ENCODE peak calls at places on chromosomes 5 and 9, in nine cellular contexts. D, X, C, P, B, T, Z, A and E are unnamed samples.

GRCh38 chr5:111680737-111681413 is 76.1 kb downstream of the NREP start:
- DNase-seq in T (peak; percentile 41), A (peak; percentile 93), D (no peak), B (peak; percentile 88), Z (no peak), X (peak; percentile 97), P (no peak), C (no peak), E (no peak)

GRCh38 chr5:9350301-9350797 is 195.5 kb downstream of the SEMA5A start:
- DNase-seq in X (peak; percentile 25), B (no peak), C (no peak), A (peak; percentile 89), D (no peak), P (no peak), T (no peak), Z (no peak), E (no peak)

GRCh38 chr9:17810293-17810692 is 231.4 kb downstream of the SH3GL2 start:
- DNase-seq in B (no peak), D (no peak), P (no peak), A (no peak), T (no peak), C (no peak), X (no peak), Z (no peak), E (no peak)

GRCh38 chr9:107481035-107481434 is 8.5 kb downstream of the KLF4 start:
- DNase-seq in X (no peak), T (no peak), D (no peak), Z (no peak), B (no peak), A (peak; percentile 57), P (no peak), C (no peak), E (no peak)

GRCh38 chr5:176413255-176413565 is 3.1 kb downstream of the CLTB start:
- DNase-seq in Z (no peak), P (no peak), X (no peak), B (no peak), D (no peak), T (no peak), A (peak; percentile 64), C (no peak), E (no peak)

GRCh38 chr9:8156336-8156735 is 356.8 kb upstream of the DMAC1 start:
- DNase-seq in X (no peak), Z (no peak), T (no peak), D (no peak), B (no peak), A (no peak), C (no peak), P (no peak), E (no peak)

GRCh38 chr5:64299805-64300204 is 134.2 kb downstream of the RNF180 start:
- DNase-seq in B (no peak), D (no peak), P (no peak), T (no peak), X (no peak), A (no peak), Z (no peak), C (no peak), E (no peak)

GRCh38 chr9:88460583-88461332 is 72.5 kb downstream of the SPIN1 start:
- DNase-seq in T (no peak), Z (no peak), B (no peak), A (peak; percentile 37), X (no peak), D (no peak), P (no peak), C (no peak), E (no peak)

GRCh38 chr9:121686930-121687541 is 35.6 kb downstream of the DAB2IP start:
- DNase-seq in T (peak; percentile 63), P (peak; percentile 45), Z (peak; percentile 68), C (peak; percentile 82), D (peak; percentile 49), X (peak; percentile 65), B (peak; percentile 51), A (peak; percentile 78), E (peak; percentile 88)

GRCh38 chr9:133713211-133713959 is 24.8 kb downstream of the SARDH start:
- DNase-seq in A (no peak), P (no peak), C (peak; percentile 66), X (no peak), T (peak; percentile 50), B (no peak), D (no peak), Z (no peak), E (peak; percentile 46)

GRCh38 chr5:151917931-151918330 is 6.7 kb downstream of the GLRA1 start:
- DNase-seq in C (no peak), T (no peak), Z (no peak), D (no peak), X (no peak), B (no peak), A (no peak), P (no peak), E (no peak)

GRCh38 chr5:135269224-135269623 is 129.8 kb downstream of the MACROH2A1 start:
- DNase-seq in B (no peak), T (no peak), X (peak; percentile 66), C (no peak), D (no peak), A (peak; percentile 54), P (no peak), Z (no peak), E (no peak)

GRCh38 chr5:71810023-71810422 is 90.9 kb downstream of the CARTPT start:
- DNase-seq in D (no peak), Z (no peak), B (no peak), P (no peak), A (no peak), X (no peak), C (no peak), T (no peak), E (no peak)

GRCh38 chr5:177492841-177493240 is 4.6 kb downstream of the PDLIM7 start:
- DNase-seq in X (no peak), C (no peak), B (no peak), P (no peak), D (no peak), Z (no peak), A (no peak), T (no peak), E (no peak)

GRCh38 chr9:127178646-127179632 is 56.5 kb upstream of the ANGPTL2 start:
- DNase-seq in C (no peak), P (no peak), A (no peak), T (no peak), D (no peak), X (no peak), Z (no peak), B (peak; percentile 9), E (peak; percentile 10)

DNA sequence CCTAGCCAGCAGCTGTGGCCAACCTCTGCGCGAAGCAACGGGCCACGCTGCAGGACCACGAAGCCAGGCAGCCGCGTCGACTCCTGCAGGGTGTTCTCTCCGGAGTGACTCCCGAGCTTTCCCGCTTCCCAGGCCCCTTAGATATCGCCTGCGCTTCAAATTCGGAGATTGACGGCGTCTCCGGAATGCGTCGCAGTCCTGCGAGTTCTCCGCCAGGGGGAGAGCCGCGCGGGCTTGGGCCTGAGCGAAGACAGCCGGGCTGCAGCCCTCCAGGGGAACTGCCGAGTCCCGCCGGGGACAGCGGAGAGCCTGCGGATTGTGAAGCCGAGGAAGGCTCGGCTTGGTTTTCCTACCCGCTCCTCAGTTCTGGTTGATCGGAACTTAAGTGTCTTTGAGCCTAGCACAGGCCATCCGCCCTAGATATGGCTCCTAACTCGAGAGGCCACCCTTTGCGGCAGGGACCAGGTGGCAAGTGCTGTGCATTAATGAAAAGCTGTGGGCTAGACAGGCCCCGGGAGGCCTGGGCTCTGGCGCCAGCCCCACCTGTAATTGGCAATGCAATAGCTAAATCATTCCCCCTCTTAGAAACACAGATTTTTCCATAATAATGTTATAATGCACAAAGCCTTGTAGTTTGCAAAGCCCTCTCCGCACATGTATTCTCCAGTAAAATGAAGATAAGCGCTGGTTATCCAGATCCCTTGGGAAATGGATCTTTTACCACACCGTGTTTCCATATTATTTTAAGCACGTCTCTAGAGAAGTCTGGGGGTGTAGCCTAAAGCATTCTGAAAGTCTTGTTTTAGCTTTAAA is 863 bp upstream of the APBA1 start:
- DNase-seq in Z (peak; percentile 81), C (peak; percentile 94), X (peak; percentile 89), P (peak; percentile 11), B (peak; percentile 81), T (peak; percentile 90), D (peak; percentile 69), A (peak; percentile 95), E (peak; percentile 90)
- H3K27ac ChIP-seq in Z (peak overlapping the region; percentile 88), C (peak overlapping the region; percentile 35), X (peak overlapping the region; percentile 73), P (peak overlapping the region; percentile 82), B (peak overlapping the region; percentile 82), T (peak overlapping the region; percentile 91), D (no peak overlapping the region), A (peak overlapping the region; percentile 45), E (peak overlapping the region; percentile 78)

DNA sequence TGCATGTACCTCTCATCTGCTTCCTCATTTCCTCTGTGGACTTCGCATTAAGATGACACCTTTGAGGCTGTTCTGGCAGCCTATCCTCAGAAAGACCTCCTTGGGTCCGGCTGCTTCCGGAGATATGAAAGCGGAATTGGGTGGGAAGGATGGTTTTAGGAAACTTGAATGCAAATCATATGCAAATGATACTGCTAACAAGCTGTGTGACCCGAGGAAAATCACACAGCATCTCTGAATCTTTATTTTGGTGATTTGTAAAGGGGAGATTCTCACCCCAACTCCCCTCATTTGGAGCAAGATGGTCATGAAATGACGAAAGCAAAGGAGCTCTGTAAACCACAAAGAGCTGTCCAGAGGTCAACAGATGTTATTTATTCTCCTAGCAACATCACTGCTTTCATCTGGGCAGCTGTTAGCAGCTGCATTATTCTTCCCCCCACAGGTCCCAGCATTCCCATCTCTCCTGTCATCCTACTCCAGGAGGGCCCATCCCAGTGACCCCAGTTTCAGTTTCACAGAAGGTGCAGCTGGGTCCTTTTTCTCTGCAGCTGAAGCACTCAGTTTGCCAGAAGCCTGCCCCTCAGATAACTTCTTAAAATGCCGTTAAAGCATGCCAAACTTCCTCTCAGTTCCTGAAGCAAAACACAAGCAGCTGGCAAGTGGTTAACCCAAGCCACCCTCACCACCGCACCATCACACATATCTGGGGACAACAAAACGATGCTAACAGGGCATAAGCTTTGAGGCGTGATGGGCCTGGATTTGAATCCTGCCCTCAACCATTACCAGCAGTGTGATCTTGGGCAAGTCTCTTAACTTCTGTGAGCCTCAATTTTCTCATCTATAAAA is 269.6 kb downstream of the SEC61B start:
- DNase-seq in A (peak; percentile 47), Z (no peak), D (no peak), P (no peak), X (peak; percentile 70), C (no peak), T (no peak), B (no peak), E (no peak)
- H3K27ac ChIP-seq in A (no peak overlapping the region), Z (no peak overlapping the region), D (no peak overlapping the region), P (no peak overlapping the region), X (peak overlapping the region; percentile 10), C (no peak overlapping the region), T (no peak overlapping the region), B (no peak overlapping the region), E (no peak overlapping the region)

GRCh38 chr5:37838152-37838932 is 1.5 kb downstream of the GDNF start:
- DNase-seq in X (peak; percentile 30), P (no peak), Z (peak; percentile 30), C (no peak), T (no peak), D (no peak), B (no peak), A (peak; percentile 82), E (peak; percentile 61)
- H3K27ac ChIP-seq in X (no peak overlapping the region), P (no peak overlapping the region), Z (peak overlapping the region; percentile 45), C (no peak overlapping the region), T (no peak overlapping the region), D (no peak overlapping the region), B (peak overlapping the region; percentile 11), A (peak overlapping the region; percentile 79), E (no peak overlapping the region)

DNA sequence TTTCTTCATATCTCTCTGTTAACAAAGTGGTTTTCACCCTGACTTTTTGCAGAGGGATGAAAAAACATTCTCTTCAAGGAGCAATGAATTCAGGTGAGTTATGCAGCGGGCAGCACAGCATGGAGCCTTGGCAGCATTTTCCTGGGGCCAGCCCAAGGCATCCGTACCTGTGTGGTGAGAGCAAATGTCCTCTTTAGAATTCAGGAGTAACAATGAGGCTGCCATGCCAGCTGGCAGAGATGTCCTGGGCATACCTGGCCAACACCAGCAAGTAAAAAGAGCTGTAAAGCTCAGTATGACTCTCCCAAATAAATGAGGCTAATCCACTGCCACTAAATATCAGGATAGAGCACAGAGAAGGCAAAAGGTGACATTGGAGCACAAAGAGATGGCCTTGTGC is 277.6 kb upstream of the TRPC7 start:
- DNase-seq in T (no peak), C (no peak), P (no peak), B (no peak), A (no peak), D (no peak), Z (no peak), X (no peak), E (no peak)
- H3K27ac ChIP-seq in T (no peak overlapping the region), C (no peak overlapping the region), P (no peak overlapping the region), B (no peak overlapping the region), A (no peak overlapping the region), D (no peak overlapping the region), Z (no peak overlapping the region), X (no peak overlapping the region), E (no peak overlapping the region)